ENCODE peak calls at places on chromosomes 7 and 10, in eight cellular contexts. One of them, this sample, is unnamed.

GRCh38 chr7:128672927-128673517 is 930 bp downstream of the GARIN1A start:
- DNase-seq in CD4-positive, alpha-beta T cell: no peak
- DNase-seq in left lobe of liver: no peak
- DNase-seq in HEK293T: peak
- DNase-seq in germinal center: peak
- DNase-seq in left ventricle myocardium inferior: no peak
- DNase-seq in SIG-M5: no peak
- DNase-seq in lung microvascular endothelial cell: peak
- DNase-seq in this sample: no peak

GRCh38 chr7:113464096-113464855 is 345.9 kb upstream of the SMIM30 start:
- DNase-seq in left ventricle myocardium inferior: no peak
- DNase-seq in left lobe of liver: peak
- DNase-seq in CD4-positive, alpha-beta T cell: no peak
- DNase-seq in lung microvascular endothelial cell: no peak
- DNase-seq in germinal center: no peak
- DNase-seq in SIG-M5: no peak
- DNase-seq in HEK293T: no peak
- DNase-seq in this sample: no peak

GRCh38 chr10:110355922-110356627 is 51.4 kb upstream of the SMNDC1 start:
- DNase-seq in lung microvascular endothelial cell: no peak
- DNase-seq in germinal center: peak
- DNase-seq in HEK293T: no peak
- DNase-seq in left lobe of liver: no peak
- DNase-seq in CD4-positive, alpha-beta T cell: peak
- DNase-seq in left ventricle myocardium inferior: no peak
- DNase-seq in SIG-M5: no peak
- DNase-seq in this sample: no peak

GRCh38 chr10:49620286-49620810 is 6.5 kb downstream of the CHAT start:
- DNase-seq in germinal center: no peak
- DNase-seq in HEK293T: no peak
- DNase-seq in left lobe of liver: no peak
- DNase-seq in lung microvascular endothelial cell: no peak
- DNase-seq in left ventricle myocardium inferior: no peak
- DNase-seq in CD4-positive, alpha-beta T cell: no peak
- DNase-seq in SIG-M5: no peak
- DNase-seq in this sample: no peak

GRCh38 chr10:116272497-116273221 is at the start of gene GFRA1:
- DNase-seq in germinal center: no peak
- DNase-seq in left ventricle myocardium inferior: peak
- DNase-seq in left lobe of liver: peak
- DNase-seq in lung microvascular endothelial cell: no peak
- DNase-seq in SIG-M5: no peak
- DNase-seq in HEK293T: peak
- DNase-seq in CD4-positive, alpha-beta T cell: no peak
- DNase-seq in this sample: no peak

GRCh38 chr7:1987591-1988532 is 244.9 kb downstream of the MAD1L1 start:
- DNase-seq in CD4-positive, alpha-beta T cell: no peak
- DNase-seq in SIG-M5: no peak
- DNase-seq in HEK293T: no peak
- DNase-seq in germinal center: no peak
- DNase-seq in left ventricle myocardium inferior: no peak
- DNase-seq in left lobe of liver: no peak
- DNase-seq in lung microvascular endothelial cell: no peak
- DNase-seq in this sample: no peak

GRCh38 chr10:44384601-44385422 is at the start of gene CXCL12:
- DNase-seq in lung microvascular endothelial cell: peak
- DNase-seq in SIG-M5: no peak
- DNase-seq in left lobe of liver: peak
- DNase-seq in germinal center: no peak
- DNase-seq in HEK293T: no peak
- DNase-seq in left ventricle myocardium inferior: peak
- DNase-seq in CD4-positive, alpha-beta T cell: no peak
- DNase-seq in this sample: peak

GRCh38 chr7:44145419-44145968 is 4.4 kb upstream of the MYL7 start:
- DNase-seq in CD4-positive, alpha-beta T cell: peak
- DNase-seq in left lobe of liver: peak
- DNase-seq in left ventricle myocardium inferior: no peak
- DNase-seq in SIG-M5: no peak
- DNase-seq in germinal center: peak
- DNase-seq in lung microvascular endothelial cell: no peak
- DNase-seq in HEK293T: no peak
- DNase-seq in this sample: no peak

GRCh38 chr7:81161459-81162075 is 242.7 kb upstream of the SEMA3C start:
- DNase-seq in lung microvascular endothelial cell: no peak
- DNase-seq in HEK293T: peak
- DNase-seq in SIG-M5: no peak
- DNase-seq in germinal center: no peak
- DNase-seq in CD4-positive, alpha-beta T cell: no peak
- DNase-seq in left lobe of liver: no peak
- DNase-seq in left ventricle myocardium inferior: no peak
- DNase-seq in this sample: no peak

GRCh38 chr7:47491637-47492036 is 90.3 kb downstream of the TNS3 start:
- DNase-seq in germinal center: no peak
- DNase-seq in SIG-M5: no peak
- DNase-seq in lung microvascular endothelial cell: no peak
- DNase-seq in CD4-positive, alpha-beta T cell: no peak
- DNase-seq in HEK293T: no peak
- DNase-seq in left lobe of liver: no peak
- DNase-seq in left ventricle myocardium inferior: no peak
- DNase-seq in this sample: no peak

GRCh38 chr10:4998671-4999070 is 5.0 kb downstream of the AKR1C2 start:
- DNase-seq in CD4-positive, alpha-beta T cell: no peak
- DNase-seq in HEK293T: no peak
- DNase-seq in left lobe of liver: no peak
- DNase-seq in lung microvascular endothelial cell: no peak
- DNase-seq in left ventricle myocardium inferior: no peak
- DNase-seq in germinal center: no peak
- DNase-seq in SIG-M5: no peak
- DNase-seq in this sample: no peak

GRCh38 chr10:132504501-132505272 is 32.9 kb upstream of the INPP5A start:
- DNase-seq in CD4-positive, alpha-beta T cell: no peak
- DNase-seq in left ventricle myocardium inferior: no peak
- DNase-seq in HEK293T: no peak
- DNase-seq in germinal center: no peak
- DNase-seq in lung microvascular endothelial cell: no peak
- DNase-seq in left lobe of liver: no peak
- DNase-seq in SIG-M5: no peak
- DNase-seq in this sample: no peak

GRCh38 chr10:86946215-86947170 is 10.9 kb downstream of the MMRN2 start:
- DNase-seq in left ventricle myocardium inferior: peak
- DNase-seq in HEK293T: no peak
- DNase-seq in CD4-positive, alpha-beta T cell: no peak
- DNase-seq in lung microvascular endothelial cell: no peak
- DNase-seq in left lobe of liver: peak
- DNase-seq in germinal center: no peak
- DNase-seq in SIG-M5: no peak
- DNase-seq in this sample: peak

GRCh38 chr7:56046728-56047445 is 4.4 kb downstream of the PSPH start:
- DNase-seq in lung microvascular endothelial cell: peak
- DNase-seq in SIG-M5: no peak
- DNase-seq in CD4-positive, alpha-beta T cell: no peak
- DNase-seq in HEK293T: no peak
- DNase-seq in left lobe of liver: no peak
- DNase-seq in germinal center: no peak
- DNase-seq in left ventricle myocardium inferior: no peak
- DNase-seq in this sample: peak

GRCh38 chr7:69002416-69002815 is 595.9 kb upstream of the AUTS2 start:
- DNase-seq in left lobe of liver: no peak
- DNase-seq in germinal center: no peak
- DNase-seq in SIG-M5: no peak
- DNase-seq in HEK293T: no peak
- DNase-seq in CD4-positive, alpha-beta T cell: no peak
- DNase-seq in lung microvascular endothelial cell: no peak
- DNase-seq in left ventricle myocardium inferior: no peak
- DNase-seq in this sample: no peak

GRCh38 chr10:1625731-1626130 is 111.6 kb downstream of the ADARB2 start:
- DNase-seq in left lobe of liver: peak
- DNase-seq in HEK293T: no peak
- DNase-seq in lung microvascular endothelial cell: no peak
- DNase-seq in SIG-M5: no peak
- DNase-seq in germinal center: no peak
- DNase-seq in CD4-positive, alpha-beta T cell: no peak
- DNase-seq in left ventricle myocardium inferior: no peak
- DNase-seq in this sample: no peak

GRCh38 chr7:131284702-131285419 is 42.8 kb upstream of the MKLN1 start:
- DNase-seq in HEK293T: no peak
- DNase-seq in SIG-M5: no peak
- DNase-seq in left lobe of liver: no peak
- DNase-seq in CD4-positive, alpha-beta T cell: no peak
- DNase-seq in left ventricle myocardium inferior: peak
- DNase-seq in germinal center: no peak
- DNase-seq in lung microvascular endothelial cell: no peak
- DNase-seq in this sample: peak

GRCh38 chr7:44161371-44161770 is 20.2 kb upstream of the MYL7 start:
- DNase-seq in lung microvascular endothelial cell: no peak
- DNase-seq in CD4-positive, alpha-beta T cell: no peak
- DNase-seq in left lobe of liver: no peak
- DNase-seq in SIG-M5: no peak
- DNase-seq in left ventricle myocardium inferior: no peak
- DNase-seq in germinal center: no peak
- DNase-seq in HEK293T: no peak
- DNase-seq in this sample: no peak

GRCh38 chr10:126058507-126058906 is 162.1 kb downstream of the FANK1 start:
- DNase-seq in CD4-positive, alpha-beta T cell: no peak
- DNase-seq in HEK293T: peak
- DNase-seq in left lobe of liver: no peak
- DNase-seq in SIG-M5: no peak
- DNase-seq in left ventricle myocardium inferior: no peak
- DNase-seq in lung microvascular endothelial cell: no peak
- DNase-seq in germinal center: no peak
- DNase-seq in this sample: no peak

GRCh38 chr10:77111611-77112550 is 525.7 kb downstream of the KCNMA1 start:
- DNase-seq in CD4-positive, alpha-beta T cell: no peak
- DNase-seq in SIG-M5: no peak
- DNase-seq in germinal center: peak
- DNase-seq in left lobe of liver: no peak
- DNase-seq in HEK293T: peak
- DNase-seq in lung microvascular endothelial cell: peak
- DNase-seq in left ventricle myocardium inferior: no peak
- DNase-seq in this sample: no peak

GRCh38 chr7:110842796-110843195 is 248.1 kb upstream of the LRRN3 start:
- DNase-seq in SIG-M5: no peak
- DNase-seq in HEK293T: no peak
- DNase-seq in CD4-positive, alpha-beta T cell: no peak
- DNase-seq in left lobe of liver: no peak
- DNase-seq in lung microvascular endothelial cell: no peak
- DNase-seq in germinal center: no peak
- DNase-seq in left ventricle myocardium inferior: no peak
- DNase-seq in this sample: no peak

GRCh38 chr7:110784749-110785148 is 306.2 kb upstream of the LRRN3 start:
- DNase-seq in HEK293T: no peak
- DNase-seq in left lobe of liver: no peak
- DNase-seq in CD4-positive, alpha-beta T cell: no peak
- DNase-seq in SIG-M5: no peak
- DNase-seq in germinal center: no peak
- DNase-seq in lung microvascular endothelial cell: no peak
- DNase-seq in left ventricle myocardium inferior: no peak
- DNase-seq in this sample: no peak

GRCh38 chr10:67666416-67667043 is 29.5 kb downstream of the CTNNA3 start:
- DNase-seq in HEK293T: peak
- DNase-seq in CD4-positive, alpha-beta T cell: no peak
- DNase-seq in left lobe of liver: no peak
- DNase-seq in germinal center: peak
- DNase-seq in lung microvascular endothelial cell: peak
- DNase-seq in SIG-M5: no peak
- DNase-seq in left ventricle myocardium inferior: no peak
- DNase-seq in this sample: no peak

GRCh38 chr10:12566161-12567115 is 217.1 kb downstream of the CAMK1D start:
- DNase-seq in germinal center: no peak
- DNase-seq in SIG-M5: no peak
- DNase-seq in HEK293T: no peak
- DNase-seq in CD4-positive, alpha-beta T cell: no peak
- DNase-seq in left lobe of liver: no peak
- DNase-seq in left ventricle myocardium inferior: peak
- DNase-seq in lung microvascular endothelial cell: no peak
- DNase-seq in this sample: no peak

GRCh38 chr10:114821293-114821914 is at the start of gene FHIP2A:
- DNase-seq in lung microvascular endothelial cell: peak
- DNase-seq in left lobe of liver: peak
- DNase-seq in germinal center: peak
- DNase-seq in SIG-M5: no peak
- DNase-seq in CD4-positive, alpha-beta T cell: peak
- DNase-seq in HEK293T: peak
- DNase-seq in left ventricle myocardium inferior: peak
- DNase-seq in this sample: peak

GRCh38 chr10:114541081-114541833 is 116.8 kb downstream of the ABLIM1 start:
- DNase-seq in left ventricle myocardium inferior: peak
- DNase-seq in lung microvascular endothelial cell: peak
- DNase-seq in HEK293T: no peak
- DNase-seq in germinal center: no peak
- DNase-seq in left lobe of liver: no peak
- DNase-seq in CD4-positive, alpha-beta T cell: peak
- DNase-seq in SIG-M5: no peak
- DNase-seq in this sample: peak

GRCh38 chr10:28993056-28993455 is 295.8 kb upstream of the LYZL1 start:
- DNase-seq in SIG-M5: no peak
- DNase-seq in lung microvascular endothelial cell: no peak
- DNase-seq in CD4-positive, alpha-beta T cell: no peak
- DNase-seq in left lobe of liver: no peak
- DNase-seq in germinal center: no peak
- DNase-seq in HEK293T: no peak
- DNase-seq in left ventricle myocardium inferior: no peak
- DNase-seq in this sample: no peak

GRCh38 chr7:80372415-80372814 is 139.4 kb downstream of the GNAT3 start:
- DNase-seq in left ventricle myocardium inferior: no peak
- DNase-seq in germinal center: no peak
- DNase-seq in lung microvascular endothelial cell: no peak
- DNase-seq in HEK293T: no peak
- DNase-seq in CD4-positive, alpha-beta T cell: no peak
- DNase-seq in SIG-M5: no peak
- DNase-seq in left lobe of liver: no peak
- DNase-seq in this sample: no peak

GRCh38 chr7:30027065-30027456 is 559 bp upstream of the FKBP14 start:
- DNase-seq in lung microvascular endothelial cell: peak
- DNase-seq in CD4-positive, alpha-beta T cell: no peak
- DNase-seq in HEK293T: peak
- DNase-seq in left ventricle myocardium inferior: no peak
- DNase-seq in SIG-M5: no peak
- DNase-seq in left lobe of liver: no peak
- DNase-seq in germinal center: peak
- DNase-seq in this sample: no peak

GRCh38 chr10:79905322-79906314 is 43.3 kb downstream of the SFTPD start:
- DNase-seq in left lobe of liver: no peak
- DNase-seq in germinal center: no peak
- DNase-seq in lung microvascular endothelial cell: peak
- DNase-seq in left ventricle myocardium inferior: no peak
- DNase-seq in SIG-M5: no peak
- DNase-seq in HEK293T: no peak
- DNase-seq in CD4-positive, alpha-beta T cell: no peak
- DNase-seq in this sample: no peak

GRCh38 chr10:88537337-88537736 is 45.8 kb downstream of the RNLS start:
- DNase-seq in SIG-M5: no peak
- DNase-seq in HEK293T: no peak
- DNase-seq in lung microvascular endothelial cell: no peak
- DNase-seq in germinal center: no peak
- DNase-seq in CD4-positive, alpha-beta T cell: no peak
- DNase-seq in left lobe of liver: no peak
- DNase-seq in left ventricle myocardium inferior: no peak
- DNase-seq in this sample: no peak

GRCh38 chr7:116449950-116450349 is 49.6 kb upstream of the CAV2 start:
- DNase-seq in germinal center: no peak
- DNase-seq in CD4-positive, alpha-beta T cell: no peak
- DNase-seq in HEK293T: no peak
- DNase-seq in left lobe of liver: no peak
- DNase-seq in SIG-M5: no peak
- DNase-seq in left ventricle myocardium inferior: no peak
- DNase-seq in lung microvascular endothelial cell: peak
- DNase-seq in this sample: no peak

GRCh38 chr7:108613147-108613948 is 43.7 kb downstream of the DNAJB9 start:
- DNase-seq in SIG-M5: no peak
- DNase-seq in lung microvascular endothelial cell: peak
- DNase-seq in germinal center: peak
- DNase-seq in left ventricle myocardium inferior: no peak
- DNase-seq in left lobe of liver: no peak
- DNase-seq in HEK293T: peak
- DNase-seq in CD4-positive, alpha-beta T cell: no peak
- DNase-seq in this sample: no peak

GRCh38 chr7:140009735-140010134 is 53.0 kb downstream of the PARP12 start:
- DNase-seq in SIG-M5: no peak
- DNase-seq in CD4-positive, alpha-beta T cell: no peak
- DNase-seq in lung microvascular endothelial cell: no peak
- DNase-seq in germinal center: no peak
- DNase-seq in left lobe of liver: no peak
- DNase-seq in HEK293T: no peak
- DNase-seq in left ventricle myocardium inferior: no peak
- DNase-seq in this sample: no peak

This sample was measured in stomach.